ENCODE peak calls at places on chromosomes 3 and 15, in five cellular contexts. Y is neuronal stem cell; D is naive B cell; O is stimulated activated CD4-positive, alpha-beta T cell treated with anti-CD3 and anti-CD28 coated beads, Interleukin-1b, Interleukin-23, amount 100 ng/mL, for 48 hours; U is stimulated activated CD8-positive, alpha-beta memory T cell treated with anti-CD3 and anti-CD28 coated beads, Interleukin-4, amount 100 ng/mL, for 48 hours. H is an unnamed sample.
A peak's percentile ranks its signal among the peaks of the same experiment; 100 is the strongest.

GRCh38 chr3:149437710-149438109 is 36.8 kb upstream of the TM4SF4 start:
- DNase-seq in D (no peak), O (no peak), Y (no peak), U (no peak), H (no peak)

GRCh38 chr3:142664311-142664710 is 59.5 kb upstream of the TRPC1 start:
- DNase-seq in Y (no peak), O (no peak), U (no peak), D (no peak), H (no peak)

GRCh38 chr15:85337398-85338074 is 42.9 kb upstream of the AKAP13 start:
- DNase-seq in D (no peak), U (no peak), Y (no peak), O (no peak), H (no peak)

GRCh38 chr15:66800584-66801235 is 98.7 kb downstream of the SMAD6 start:
- DNase-seq in D (no peak), U (no peak), Y (no peak), O (no peak), H (no peak)

GRCh38 chr15:29312387-29312786 is 42.8 kb upstream of the NSMCE3 start:
- DNase-seq in O (no peak), D (no peak), Y (no peak), U (no peak), H (no peak)

GRCh38 chr3:48434591-48435222 is 4.8 kb upstream of the PLXNB1 start:
- DNase-seq in U (no peak), O (no peak), D (no peak), Y (no peak), H (no peak)

GRCh38 chr15:73142802-73143762 is 90.8 kb downstream of the NEO1 start:
- DNase-seq in Y (no peak), O (no peak), U (peak; percentile 31), D (no peak), H (no peak)

GRCh38 chr15:98899266-98900021 is 108.1 kb downstream of the PGPEP1L start:
- DNase-seq in O (no peak), D (no peak), Y (no peak), U (no peak), H (no peak)

GRCh38 chr3:48240711-48241491 is at the start of gene ZNF589:
- DNase-seq in O (peak; percentile 98), D (peak; percentile 94), Y (peak; percentile 86), U (peak; percentile 97), H (peak; percentile 96)

GRCh38 chr3:49013113-49013737 is 5.2 kb downstream of the DALRD3 start:
- DNase-seq in U (no peak), O (no peak), Y (no peak), D (no peak), H (no peak)

GRCh38 chr3:152253514-152253913 is 15.2 kb upstream of the MBNL1 start:
- DNase-seq in Y (no peak), U (no peak), D (no peak), O (no peak), H (no peak)

GRCh38 chr3:138933068-138933668 is 13.8 kb downstream of the FOXL2 start:
- DNase-seq in O (no peak), U (no peak), Y (no peak), D (no peak), H (no peak)

GRCh38 chr3:14358426-14359211 is 43.8 kb upstream of the SLC6A6 start:
- DNase-seq in U (no peak), Y (no peak), D (no peak), O (no peak), H (no peak)

GRCh38 chr3:62951037-62951613 is 75.9 kb upstream of the CADPS start:
- DNase-seq in U (no peak), D (no peak), O (no peak), Y (no peak), H (no peak)

GRCh38 chr3:46422617-46423016 is 15.6 kb downstream of the CCRL2 start:
- DNase-seq in U (no peak), Y (no peak), D (no peak), O (no peak), H (no peak)

GRCh38 chr3:189490749-189491148 is 140.4 kb upstream of the TP63 start:
- DNase-seq in U (no peak), Y (no peak), O (no peak), D (no peak), H (no peak)

GRCh38 chr15:68749365-68750141 is 71.1 kb downstream of the ANP32A start:
- DNase-seq in Y (no peak), O (no peak), U (no peak), D (no peak), H (no peak)

GRCh38 chr3:23312866-23313265 is 109.7 kb downstream of the UBE2E2 start:
- DNase-seq in O (no peak), U (no peak), Y (no peak), D (no peak), H (no peak)

GRCh38 chr15:63456253-63456652 is 48.1 kb upstream of the USP3 start:
- DNase-seq in Y (no peak), O (no peak), U (no peak), D (no peak), H (no peak)

H was measured in activated CD4-positive, alpha-beta memory T cell treated with anti-CD3 and anti-CD28 coated beads for 36 hours.